ENCODE peak calls at places on chromosomes 2 and 18, in nine cellular contexts. C, W, N, S, U, D, X, K and R are unnamed samples.
A peak's percentile ranks its signal among the peaks of the same experiment; 100 is the strongest.

GRCh38 chr2:120347387-120348010 is 1.6 kb downstream of the INHBB start:
- DNase-seq in N (no peak), K (no peak), W (no peak), U (no peak), D (no peak), S (peak; percentile 7), C (no peak), X (no peak), R (peak; percentile 83)

GRCh38 chr18:75635096-75635495 is 207.6 kb upstream of the SMIM21 start:
- DNase-seq in K (no peak), N (no peak), X (no peak), C (no peak), S (no peak), W (no peak), U (no peak), D (no peak), R (no peak)

GRCh38 chr18:23220355-23220754 is 85.1 kb downstream of the CABLES1 start:
- DNase-seq in U (no peak), X (no peak), K (no peak), S (no peak), C (no peak), N (no peak), W (no peak), D (no peak), R (no peak)

GRCh38 chr18:42644729-42645131 is 470.8 kb downstream of the RIT2 start:
- DNase-seq in S (no peak), X (no peak), N (peak; percentile 61), C (no peak), D (no peak), W (no peak), U (no peak), K (no peak), R (no peak)

GRCh38 chr18:24461996-24462395 is 1.6 kb downstream of the HRH4 start:
- DNase-seq in U (no peak), N (no peak), S (no peak), K (no peak), D (no peak), C (no peak), W (no peak), X (no peak), R (no peak)

GRCh38 chr2:10406016-10406415 is 42.1 kb downstream of the ODC1 start:
- DNase-seq in S (no peak), C (no peak), X (no peak), K (no peak), U (no peak), N (no peak), D (no peak), W (no peak), R (no peak)

GRCh38 chr2:215418064-215418963 is 17.6 kb downstream of the FN1 start:
- DNase-seq in S (peak; percentile 48), N (no peak), U (no peak), X (peak; percentile 36), C (no peak), W (no peak), D (no peak), K (no peak), R (no peak)

GRCh38 chr2:121502246-121502645 is 28.4 kb upstream of the RNU4ATAC start:
- DNase-seq in D (no peak), S (no peak), W (no peak), X (peak; percentile 65), C (no peak), U (no peak), N (no peak), K (no peak), R (no peak)

GRCh38 chr2:15702452-15702851 is 110.8 kb downstream of the DDX1 start:
- DNase-seq in K (no peak), X (no peak), C (no peak), N (no peak), U (no peak), W (no peak), S (no peak), D (no peak), R (no peak)

GRCh38 chr2:172556284-172557033 is 569 bp downstream of the PDK1 start:
- DNase-seq in D (peak; percentile 48), W (peak; percentile 89), K (no peak), N (peak; percentile 62), S (peak; percentile 45), C (peak; percentile 92), U (peak; percentile 60), X (peak; percentile 64), R (peak; percentile 94)

GRCh38 chr2:216690451-216691209 is 4.7 kb downstream of the IGFBP5 start:
- DNase-seq in W (no peak), D (peak; percentile 81), X (no peak), U (no peak), N (no peak), C (no peak), S (no peak), K (no peak), R (peak; percentile 53)

GRCh38 chr2:238322001-238322411 is 1.7 kb downstream of the TRAF3IP1 start:
- DNase-seq in X (no peak), U (no peak), C (no peak), D (no peak), W (no peak), N (peak; percentile 9), S (no peak), K (no peak), R (no peak)

GRCh38 chr2:145066151-145066661 is 546.3 kb upstream of the ZEB2 start:
- DNase-seq in D (no peak), S (no peak), K (no peak), W (no peak), X (no peak), C (no peak), U (no peak), N (no peak), R (no peak)

GRCh38 chr2:95346738-95347671 is 49.9 kb downstream of the KCNIP3 start:
- DNase-seq in U (no peak), X (peak; percentile 8), W (no peak), N (peak; percentile 25), C (no peak), K (no peak), D (no peak), S (no peak), R (peak; percentile 60)

GRCh38 chr18:75753753-75754152 is 326.2 kb upstream of the SMIM21 start:
- DNase-seq in C (no peak), K (no peak), S (no peak), N (no peak), X (no peak), D (no peak), W (no peak), U (no peak), R (no peak)

GRCh38 chr2:135850811-135851668 is 14.1 kb upstream of the LCT start:
- DNase-seq in C (no peak), W (no peak), S (no peak), X (no peak), K (no peak), D (no peak), U (no peak), N (no peak), R (no peak)
- H3K36me3 ChIP-seq in C (peaks cover 62% of the 10 kb centered on the region), W (peaks cover 100% of the 10 kb centered on the region), S (peaks cover 1% of the 10 kb centered on the region), X (peaks cover 52% of the 10 kb centered on the region), K (peaks cover 15% of the 10 kb centered on the region), D (peaks cover 69% of the 10 kb centered on the region), U (peaks cover 27% of the 10 kb centered on the region), N (peaks cover 1% of the 10 kb centered on the region), R (peaks cover 78% of the 10 kb centered on the region)

DNA sequence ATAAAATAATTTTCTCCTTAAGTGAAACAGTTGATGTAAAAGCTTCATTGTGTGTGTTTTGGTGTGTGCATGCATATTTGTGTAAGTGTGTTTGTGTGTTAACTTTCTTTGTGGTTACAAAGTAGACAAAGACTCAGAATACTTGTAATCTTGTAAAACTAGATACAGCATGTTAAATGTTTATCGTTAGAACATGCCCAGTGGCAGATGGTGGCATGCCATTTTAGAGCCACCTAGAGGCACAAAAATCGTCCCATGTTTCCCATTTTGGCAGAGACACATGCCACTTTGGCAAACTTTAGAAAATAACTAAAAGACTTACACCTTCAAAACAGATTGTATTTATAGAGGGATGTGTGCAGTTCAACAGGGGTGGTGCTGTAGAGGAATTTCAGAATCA is 224.1 kb downstream of the LRP1B start:
- DNase-seq in N (no peak), X (peak; percentile 11), W (no peak), K (no peak), D (no peak), U (no peak), C (no peak), S (no peak), R (no peak)
- H3K36me3 ChIP-seq in N (no peaks in the 10 kb centered on the region), X (no peaks in the 10 kb centered on the region), W (no peaks in the 10 kb centered on the region), K (no peaks in the 10 kb centered on the region), D (no peaks in the 10 kb centered on the region), U (no peaks in the 10 kb centered on the region), C (no peaks in the 10 kb centered on the region), S (no peaks in the 10 kb centered on the region), R (no peaks in the 10 kb centered on the region)

DNA sequence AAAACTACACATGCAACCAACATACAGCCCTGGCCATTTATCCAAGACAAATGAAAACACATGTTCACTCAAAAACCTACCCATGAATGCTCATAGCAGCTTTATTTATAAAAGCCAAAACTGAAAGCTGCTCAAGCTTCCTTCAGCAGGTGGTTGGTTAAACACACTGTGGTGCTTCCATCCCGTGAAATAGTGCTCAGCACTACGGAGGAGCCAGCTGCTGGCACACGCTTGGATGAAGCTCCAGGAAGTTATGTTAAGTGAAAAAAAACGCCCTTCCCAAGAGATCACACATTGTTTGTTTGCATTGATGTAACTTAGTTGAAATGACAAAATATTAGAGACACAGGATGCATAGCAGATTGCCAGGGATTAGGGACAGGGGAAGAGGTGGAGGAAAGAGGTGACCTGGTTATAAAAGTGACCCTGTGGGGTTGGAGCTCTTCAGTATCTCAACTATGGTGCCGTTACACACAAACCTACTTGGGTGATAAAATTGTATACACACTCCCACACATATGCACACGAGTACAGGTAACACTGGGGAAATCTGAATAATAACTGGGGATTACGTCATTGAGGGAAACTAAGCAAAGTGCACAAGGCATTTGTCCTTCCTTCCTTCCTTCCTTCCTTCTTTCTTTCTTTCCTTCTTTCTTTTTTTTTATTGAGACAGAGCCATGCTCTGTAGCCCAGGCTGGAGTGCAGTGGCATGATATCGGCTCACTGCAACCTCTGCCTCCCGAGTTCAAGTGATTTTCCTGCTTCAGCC is 6.2 kb upstream of the ALPG start:
- DNase-seq in S (no peak), D (no peak), N (no peak), X (no peak), W (peak; percentile 13), U (no peak), K (no peak), C (peak; percentile 27), R (no peak)
- H3K36me3 ChIP-seq in S (no peaks in the 10 kb centered on the region), D (no peaks in the 10 kb centered on the region), N (no peaks in the 10 kb centered on the region), X (no peaks in the 10 kb centered on the region), W (no peaks in the 10 kb centered on the region), U (no peaks in the 10 kb centered on the region), K (no peaks in the 10 kb centered on the region), C (no peaks in the 10 kb centered on the region), R (no peaks in the 10 kb centered on the region)

GRCh38 chr2:200496696-200497095 is 13.2 kb downstream of the KCTD18 start:
- DNase-seq in S (no peak), W (no peak), X (no peak), N (no peak), C (no peak), D (no peak), K (no peak), U (no peak), R (no peak)

GRCh38 chr2:200490001-200490400 is 19.9 kb downstream of the KCTD18 start:
- DNase-seq in X (no peak), S (no peak), K (no peak), W (no peak), N (no peak), D (no peak), U (no peak), C (no peak), R (no peak)

GRCh38 chr2:200498316-200498715 is 11.6 kb downstream of the KCTD18 start:
- DNase-seq in U (no peak), C (no peak), W (no peak), X (no peak), S (no peak), N (no peak), K (no peak), D (no peak), R (no peak)

GRCh38 chr2:200492656-200493055 is 17.2 kb downstream of the KCTD18 start:
- DNase-seq in X (no peak), K (no peak), N (no peak), W (no peak), D (no peak), S (no peak), C (no peak), U (no peak), R (no peak)

GRCh38 chr2:200494048-200494447 is 15.8 kb downstream of the KCTD18 start:
- DNase-seq in N (no peak), U (no peak), D (no peak), W (no peak), S (no peak), X (no peak), C (no peak), K (no peak), R (no peak)
- H3K36me3 ChIP-seq in N (peaks cover 36% of the 10 kb centered on the region), U (peaks cover 26% of the 10 kb centered on the region), D (peaks cover 82% of the 10 kb centered on the region), W (peaks cover 60% of the 10 kb centered on the region), S (no peaks in the 10 kb centered on the region), X (no peaks in the 10 kb centered on the region), C (peaks cover 40% of the 10 kb centered on the region), K (peaks cover under 1% of the 10 kb centered on the region), R (no peaks in the 10 kb centered on the region)